ENCODE peak calls at places on chromosomes 5 and 9, in six cellular contexts. One of them, this sample, is unnamed.

GRCh38 chr9:127004946-127005769 is 90.6 kb downstream of the RALGPS1 start:
- DNase-seq in GM04504: no peak
- DNase-seq in naive thymus-derived CD8-positive, alpha-beta T cell: peak; percentile 79
- DNase-seq in cerebellar nuclear complex: peak; percentile 75
- DNase-seq in putamen: no peak
- DNase-seq in NCI-H2171 treated with DMSO at 0.1 percent for 48 hours: peak; percentile 54
- DNase-seq in this sample: no peak

GRCh38 chr5:134647750-134648424 is 698 bp upstream of the SEC24A start:
- DNase-seq in GM04504: no peak
- DNase-seq in naive thymus-derived CD8-positive, alpha-beta T cell: peak; percentile 10
- DNase-seq in cerebellar nuclear complex: no peak
- DNase-seq in putamen: peak; percentile 34
- DNase-seq in NCI-H2171 treated with DMSO at 0.1 percent for 48 hours: no peak
- DNase-seq in this sample: no peak

GRCh38 chr5:102911973-102912372 is 156.9 kb downstream of the PAM start:
- DNase-seq in GM04504: no peak
- DNase-seq in naive thymus-derived CD8-positive, alpha-beta T cell: no peak
- DNase-seq in cerebellar nuclear complex: no peak
- DNase-seq in putamen: no peak
- DNase-seq in NCI-H2171 treated with DMSO at 0.1 percent for 48 hours: no peak
- DNase-seq in this sample: no peak

GRCh38 chr9:125255781-125256391 is 5.7 kb upstream of the GAPVD1 start:
- DNase-seq in GM04504: no peak
- DNase-seq in naive thymus-derived CD8-positive, alpha-beta T cell: no peak
- DNase-seq in cerebellar nuclear complex: no peak
- DNase-seq in putamen: no peak
- DNase-seq in NCI-H2171 treated with DMSO at 0.1 percent for 48 hours: peak; percentile 47
- DNase-seq in this sample: no peak

GRCh38 chr5:82396396-82396795 is 118.2 kb upstream of the RPS23 start:
- DNase-seq in GM04504: no peak
- DNase-seq in naive thymus-derived CD8-positive, alpha-beta T cell: no peak
- DNase-seq in cerebellar nuclear complex: no peak
- DNase-seq in putamen: no peak
- DNase-seq in NCI-H2171 treated with DMSO at 0.1 percent for 48 hours: no peak
- DNase-seq in this sample: no peak

GRCh38 chr9:136050706-136051567 is 44.2 kb downstream of the NACC2 start:
- DNase-seq in GM04504: no peak
- DNase-seq in naive thymus-derived CD8-positive, alpha-beta T cell: no peak
- DNase-seq in cerebellar nuclear complex: no peak
- DNase-seq in putamen: peak; percentile 18
- DNase-seq in NCI-H2171 treated with DMSO at 0.1 percent for 48 hours: peak; percentile 82
- DNase-seq in this sample: no peak

GRCh38 chr9:16268037-16269010 is 602.1 kb downstream of the BNC2 start:
- DNase-seq in GM04504: no peak
- DNase-seq in naive thymus-derived CD8-positive, alpha-beta T cell: no peak
- DNase-seq in cerebellar nuclear complex: peak; percentile 7
- DNase-seq in putamen: no peak
- DNase-seq in NCI-H2171 treated with DMSO at 0.1 percent for 48 hours: no peak
- DNase-seq in this sample: no peak

GRCh38 chr9:70935856-70936255 is 185.6 kb downstream of the TRPM3 start:
- DNase-seq in GM04504: peak; percentile 73
- DNase-seq in naive thymus-derived CD8-positive, alpha-beta T cell: no peak
- DNase-seq in cerebellar nuclear complex: no peak
- DNase-seq in putamen: no peak
- DNase-seq in NCI-H2171 treated with DMSO at 0.1 percent for 48 hours: no peak
- DNase-seq in this sample: no peak

GRCh38 chr5:135054546-135054945 is 20.5 kb upstream of the PITX1 start:
- DNase-seq in GM04504: no peak
- DNase-seq in naive thymus-derived CD8-positive, alpha-beta T cell: no peak
- DNase-seq in cerebellar nuclear complex: no peak
- DNase-seq in putamen: no peak
- DNase-seq in NCI-H2171 treated with DMSO at 0.1 percent for 48 hours: no peak
- DNase-seq in this sample: no peak

GRCh38 chr5:172078027-172078426 is 71.6 kb upstream of the FBXW11 start:
- DNase-seq in GM04504: no peak
- DNase-seq in naive thymus-derived CD8-positive, alpha-beta T cell: no peak
- DNase-seq in cerebellar nuclear complex: peak; percentile 68
- DNase-seq in putamen: no peak
- DNase-seq in NCI-H2171 treated with DMSO at 0.1 percent for 48 hours: peak; percentile 54
- DNase-seq in this sample: no peak

GRCh38 chr9:134306583-134307222 is 19.6 kb upstream of the RXRA start:
- DNase-seq in GM04504: no peak
- DNase-seq in naive thymus-derived CD8-positive, alpha-beta T cell: no peak
- DNase-seq in cerebellar nuclear complex: no peak
- DNase-seq in putamen: no peak
- DNase-seq in NCI-H2171 treated with DMSO at 0.1 percent for 48 hours: peak; percentile 92
- DNase-seq in this sample: no peak

This sample was measured in KG1.